ENCODE peak calls at places on chromosome 3, in seven cellular contexts. H, X, S, F, Z, B and N are unnamed samples.

GRCh38 chr3:111801697-111802655 is 57.1 kb upstream of the PHLDB2 start:
- DNase-seq in H (no peak), X (no peak), S (no peak), F (no peak), Z (no peak), B (no peak), N (no peak)

GRCh38 chr3:17741621-17742091 is 775 bp downstream of the TBC1D5 start:
- DNase-seq in H (no peak), X (no peak), S (no peak), F (no peak), Z (no peak), B (peak), N (no peak)

GRCh38 chr3:4755566-4755965 is 223.7 kb upstream of the BHLHE40 start:
- DNase-seq in H (no peak), X (no peak), S (no peak), F (no peak), Z (no peak), B (no peak), N (no peak)

GRCh38 chr3:55128201-55128870 is 200.5 kb upstream of the LRTM1 start:
- DNase-seq in H (no peak), X (no peak), S (no peak), F (no peak), Z (peak), B (no peak), N (no peak)

GRCh38 chr3:7546219-7546618 is 685.3 kb downstream of the GRM7 start:
- DNase-seq in H (no peak), X (peak), S (no peak), F (peak), Z (no peak), B (no peak), N (no peak)

GRCh38 chr3:4993276-4994143 is 14.3 kb downstream of the BHLHE40 start:
- DNase-seq in H (no peak), X (no peak), S (peak), F (no peak), Z (no peak), B (no peak), N (peak)

GRCh38 chr3:99720985-99721632 is 82.7 kb downstream of the COL8A1 start:
- DNase-seq in H (no peak), X (no peak), S (no peak), F (no peak), Z (no peak), B (peak), N (no peak)

GRCh38 chr3:177776656-177777055 is 579.4 kb upstream of the TBL1XR1 start:
- DNase-seq in H (no peak), X (no peak), S (no peak), F (no peak), Z (peak), B (no peak), N (no peak)

GRCh38 chr3:35042210-35042960 is 596.9 kb upstream of the ARPP21 start:
- DNase-seq in H (no peak), X (no peak), S (no peak), F (no peak), Z (no peak), B (no peak), N (no peak)

GRCh38 chr3:185988080-185988815 is 50.4 kb upstream of the TRA2B start:
- DNase-seq in H (no peak), X (no peak), S (no peak), F (no peak), Z (peak), B (no peak), N (no peak)

GRCh38 chr3:13378155-13378554 is 42.0 kb downstream of the NUP210 start:
- DNase-seq in H (no peak), X (no peak), S (no peak), F (no peak), Z (no peak), B (no peak), N (no peak)

DNA sequence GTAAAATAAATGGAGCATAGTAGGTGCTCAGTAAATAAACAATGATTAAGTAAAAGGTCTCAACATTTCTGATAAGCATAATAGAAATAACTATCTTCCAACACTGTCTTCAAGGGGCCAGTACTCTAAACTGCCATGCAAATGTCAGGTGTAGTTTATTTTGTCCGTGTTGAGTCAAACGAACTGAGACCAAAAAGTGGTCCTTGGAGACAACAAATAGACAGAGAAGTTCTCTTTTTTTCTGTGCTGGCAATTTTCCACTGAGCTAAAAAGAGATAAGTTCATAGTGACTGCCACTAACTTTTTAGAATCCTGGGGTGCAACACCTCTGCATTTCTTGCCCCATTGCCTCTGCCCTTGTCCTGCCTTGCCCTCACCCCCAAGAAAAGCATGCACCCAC is 14.7 kb upstream of the MBNL1 start:
- DNase-seq in H (no peak), X (no peak), S (no peak), F (no peak), Z (no peak), B (no peak), N (no peak)
- H3K4me3 ChIP-seq in H (no peak), X (no peak), S (no peak), F (no peak), Z (no peak), B (no peak), N (no peak)

DNA sequence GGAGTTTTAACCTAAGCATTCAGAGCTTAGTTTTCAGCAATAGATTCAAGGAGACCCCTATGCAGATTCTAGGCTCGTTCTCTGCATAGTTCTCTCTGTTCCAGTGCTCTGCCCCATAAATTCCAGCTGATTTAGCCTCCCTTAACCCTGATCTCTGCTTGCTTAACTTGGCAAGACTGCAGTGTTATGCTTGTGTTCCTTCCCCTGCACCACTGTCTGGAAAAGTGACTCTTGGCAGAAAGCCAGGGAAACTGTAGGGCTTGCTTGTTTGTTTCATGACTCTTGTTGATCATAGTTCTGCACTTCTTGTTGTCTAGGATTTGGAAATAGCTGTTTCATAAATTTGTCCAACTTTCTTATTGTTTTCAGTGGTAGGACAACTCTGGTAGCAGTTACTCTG is 40.2 kb downstream of the ANAPC13 start:
- DNase-seq in H (no peak), X (no peak), S (no peak), F (no peak), Z (no peak), B (no peak), N (no peak)
- TF ChIP-seq POLR2AphosphoS5 in H (no peak), X (no peak), S (no peak), F (no peak), Z (no peak), B (no peak), N (no peak)

GRCh38 chr3:125136966-125137365 is 75.6 kb downstream of the SLC12A8 start:
- DNase-seq in H (no peak), X (no peak), S (no peak), F (no peak), Z (no peak), B (no peak), N (no peak)
- H3K4me3 ChIP-seq in H (no peak), X (no peak), S (no peak), F (no peak), Z (no peak), B (no peak), N (no peak)

GRCh38 chr3:25789596-25790556 is at the start of gene OXSM:
- DNase-seq in H (peak), X (peak), S (peak), F (peak), Z (peak), B (peak), N (peak)
- TF ChIP-seq POLR2AphosphoS5 in H (peak), X (peak), S (peak), F (peak), Z (peak), B (peak), N (no peak)